ENCODE peak calls at places on chromosomes 12 and 14, in five cellular contexts. U is SK-N-SH, T is K562, H is HepG2, A is H1. V is an unnamed sample. For H3K27me3, the result is how much of the 10 kb centered on the place peaks cover.

GRCh38 chr14:61476105-61476736 is 154.8 kb downstream of the PRKCH start:
- DNase-seq in U (no peak), T (no peak), H (no peak), A (no peak), V (no peak)

GRCh38 chr14:46054526-46054925 is 597.1 kb downstream of the RPL10L start:
- DNase-seq in U (no peak), T (no peak), H (no peak), A (no peak), V (no peak)

GRCh38 chr14:86013663-86014062 is 483.7 kb downstream of the FLRT2 start:
- DNase-seq in U (no peak), T (no peak), H (peak), A (no peak), V (no peak)

GRCh38 chr12:6039894-6040601 is 84.4 kb downstream of the VWF start:
- DNase-seq in U (peak), T (peak), H (peak), A (no peak), V (no peak)

GRCh38 chr12:100593490-100593889 is 20.0 kb downstream of the GAS2L3 start:
- DNase-seq in U (no peak), T (no peak), H (peak), A (no peak), V (no peak)

GRCh38 chr12:122793685-122794106 is 19.3 kb downstream of the CCDC62 start:
- DNase-seq in U (peak), T (peak), H (peak), A (no peak), V (no peak)

GRCh38 chr12:49328816-49329215 is 5.8 kb downstream of the TROAP start:
- DNase-seq in U (no peak), T (no peak), H (no peak), A (no peak), V (no peak)

GRCh38 chr12:68915055-68915454 is 17.9 kb downstream of the CPM start:
- DNase-seq in U (no peak), T (no peak), H (no peak), A (no peak), V (no peak)

GRCh38 chr14:104346112-104346462 is 207.7 kb downstream of the KIF26A start:
- DNase-seq in U (no peak), T (no peak), H (no peak), A (no peak), V (no peak)
- H3K27me3 ChIP-seq in U (under half), T (under half), H (under half), A (under half), V (under half)

GRCh38 chr12:71589478-71589881 is 74.2 kb downstream of the ZFC3H1 start:
- DNase-seq in U (no peak), T (no peak), H (no peak), A (no peak), V (no peak)
- TF ChIP-seq TAF1 in U (no peak), T (no peak), H (no peak), A (no peak), V (no peak)

GRCh38 chr14:99749763-99750715 is 43.2 kb upstream of the EML1 start:
- DNase-seq in U (peak), T (no peak), H (no peak), A (no peak), V (no peak)
- H3K27me3 ChIP-seq in U (under half), T (under half), H (under half), A (under half), V (under half)

GRCh38 chr14:28494196-28494595 is 272.4 kb upstream of the FOXG1 start:
- DNase-seq in U (no peak), T (no peak), H (no peak), A (no peak), V (no peak)
- TF ChIP-seq TAF1 in U (no peak), T (no peak), H (no peak), A (no peak), V (no peak)

GRCh38 chr12:54048694-54049093 is 4.9 kb upstream of the HOXC4 start:
- DNase-seq in U (no peak), T (no peak), H (no peak), A (no peak), V (no peak)

GRCh38 chr12:54047964-54048303 is 5.7 kb upstream of the HOXC4 start:
- DNase-seq in U (no peak), T (no peak), H (no peak), A (no peak), V (no peak)

GRCh38 chr12:54047160-54047963 is 6.3 kb upstream of the HOXC4 start:
- DNase-seq in U (no peak), T (no peak), H (no peak), A (no peak), V (no peak)

GRCh38 chr12:54050479-54050805 is 3.2 kb upstream of the HOXC4 start:
- DNase-seq in U (no peak), T (no peak), H (no peak), A (no peak), V (no peak)

GRCh38 chr12:54049164-54049563 is 4.5 kb upstream of the HOXC4 start:
- DNase-seq in U (no peak), T (no peak), H (no peak), A (no peak), V (no peak)
- H3K27me3 ChIP-seq in U (under half), T (half or more), H (under half), A (half or more), V (under half)

GRCh38 chr14:77561881-77562280 is 54.6 kb downstream of the SPTLC2 start:
- DNase-seq in U (no peak), T (no peak), H (no peak), A (no peak), V (no peak)

GRCh38 chr14:77557391-77557790 is 58.8 kb upstream of the ISM2 start:
- DNase-seq in U (no peak), T (no peak), H (no peak), A (no peak), V (no peak)

GRCh38 chr14:77562681-77563080 is 53.8 kb downstream of the SPTLC2 start:
- DNase-seq in U (no peak), T (no peak), H (no peak), A (no peak), V (no peak)

GRCh38 chr14:77556946-77557345 is 58.3 kb upstream of the ISM2 start:
- DNase-seq in U (no peak), T (no peak), H (no peak), A (no peak), V (no peak)

DNA sequence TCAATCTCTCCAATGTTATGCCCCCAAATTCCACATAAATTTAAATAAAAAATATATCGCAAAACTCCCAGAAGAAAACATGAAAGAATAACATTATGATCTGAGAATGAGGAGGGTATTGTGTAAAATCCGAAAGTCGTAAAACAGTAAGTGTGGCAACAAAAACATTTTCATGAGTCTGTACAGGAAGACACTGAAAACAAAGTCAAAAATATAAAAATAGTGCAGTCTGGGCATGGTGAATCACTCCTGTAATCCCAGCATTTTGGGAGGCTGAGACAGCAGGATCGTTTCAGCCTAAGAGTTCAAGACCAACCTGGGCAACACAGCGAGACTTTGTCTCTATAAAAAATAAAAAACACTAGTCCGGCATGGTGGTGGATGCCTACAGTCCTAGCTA is 57.1 kb downstream of the SPTLC2 start:
- DNase-seq in U (no peak), T (no peak), H (no peak), A (no peak), V (no peak)
- TF ChIP-seq TAF1 in U (no peak), T (no peak), H (no peak), A (no peak), V (no peak)

GRCh38 chr14:96016761-96017160 is 22.4 kb upstream of the C14orf132 start:
- DNase-seq in U (no peak), T (no peak), H (no peak), A (no peak), V (no peak)
- H3K27me3 ChIP-seq in U (under half), T (under half), H (under half), A (under half), V (under half)

GRCh38 chr12:20432290-20432689 is 64.0 kb downstream of the PDE3A start:
- DNase-seq in U (no peak), T (no peak), H (no peak), A (no peak), V (no peak)

GRCh38 chr12:20438307-20438779 is 70.0 kb downstream of the PDE3A start:
- DNase-seq in U (no peak), T (no peak), H (no peak), A (no peak), V (no peak)

GRCh38 chr12:20439634-20440033 is 71.3 kb downstream of the PDE3A start:
- DNase-seq in U (no peak), T (no peak), H (no peak), A (no peak), V (no peak)

GRCh38 chr12:20436367-20436766 is 68.0 kb downstream of the PDE3A start:
- DNase-seq in U (no peak), T (no peak), H (no peak), A (no peak), V (no peak)

GRCh38 chr12:20434993-20435392 is 66.7 kb downstream of the PDE3A start:
- DNase-seq in U (no peak), T (no peak), H (no peak), A (no peak), V (no peak)
- TF ChIP-seq TAF1 in U (no peak), T (no peak), H (no peak), A (no peak), V (no peak)

GRCh38 chr14:91660790-91661189 is 71.1 kb downstream of the CATSPERB start:
- DNase-seq in U (no peak), T (no peak), H (no peak), A (no peak), V (no peak)
- H3K27me3 ChIP-seq in U (under half), T (under half), H (under half), A (under half), V (under half)

DNA sequence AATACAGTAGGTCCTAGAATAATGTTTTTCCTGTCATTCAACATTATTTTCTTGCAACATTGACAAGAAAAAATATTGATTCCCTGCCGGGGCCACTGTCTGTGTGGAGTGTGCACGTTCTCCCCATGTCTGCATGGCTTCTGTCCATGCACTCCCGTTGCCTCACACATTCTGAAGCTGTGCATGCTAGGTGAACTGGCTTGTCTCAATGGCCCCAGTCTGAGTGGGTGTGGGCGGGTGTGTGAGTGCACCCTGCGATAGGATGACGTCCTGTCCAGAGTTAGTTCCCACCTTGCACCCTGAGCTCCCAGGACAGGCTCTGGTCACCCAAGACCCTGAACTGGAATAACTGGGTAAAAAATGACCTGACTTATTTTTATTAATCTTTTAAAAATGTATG is 186.1 kb downstream of the CAND1 start:
- DNase-seq in U (no peak), T (no peak), H (no peak), A (no peak), V (no peak)
- TF ChIP-seq TAF1 in U (no peak), T (no peak), H (no peak), A (no peak), V (no peak)

V was measured in GM12878.